ENCODE peak calls at places on chromosomes 1 and 21, in six cellular contexts. One of them, this sample, is unnamed.

GRCh38 chr1:210123924-210124589 is 108.5 kb upstream of the SERTAD4 start:
- DNase-seq in HT1080: peak
- DNase-seq in tibial artery: no peak
- DNase-seq in OCI-M1: no peak
- DNase-seq in activated CD8-positive, alpha-beta memory T cell treated with anti-CD3 and anti-CD28 coated beads, Interleukin-2, amount 50 U/mL, for 4 hours: no peak
- DNase-seq in lower lobe of right lung: no peak
- DNase-seq in this sample: no peak

GRCh38 chr1:35570589-35571137 is 2.5 kb upstream of the TFAP2E start:
- DNase-seq in HT1080: no peak
- DNase-seq in OCI-M1: no peak
- DNase-seq in tibial artery: no peak
- DNase-seq in activated CD8-positive, alpha-beta memory T cell treated with anti-CD3 and anti-CD28 coated beads, Interleukin-2, amount 50 U/mL, for 4 hours: no peak
- DNase-seq in lower lobe of right lung: no peak
- DNase-seq in this sample: peak

GRCh38 chr1:36876990-36877389 is 157.3 kb downstream of the GRIK3 start:
- DNase-seq in activated CD8-positive, alpha-beta memory T cell treated with anti-CD3 and anti-CD28 coated beads, Interleukin-2, amount 50 U/mL, for 4 hours: no peak
- DNase-seq in HT1080: no peak
- DNase-seq in tibial artery: no peak
- DNase-seq in lower lobe of right lung: no peak
- DNase-seq in OCI-M1: no peak
- DNase-seq in this sample: no peak

GRCh38 chr1:44926311-44926781 is 60.0 kb downstream of the EIF2B3 start:
- DNase-seq in tibial artery: no peak
- DNase-seq in activated CD8-positive, alpha-beta memory T cell treated with anti-CD3 and anti-CD28 coated beads, Interleukin-2, amount 50 U/mL, for 4 hours: no peak
- DNase-seq in OCI-M1: no peak
- DNase-seq in lower lobe of right lung: no peak
- DNase-seq in HT1080: no peak
- DNase-seq in this sample: no peak

GRCh38 chr1:226082959-226083302 is 20.4 kb downstream of the H3-3A start:
- DNase-seq in activated CD8-positive, alpha-beta memory T cell treated with anti-CD3 and anti-CD28 coated beads, Interleukin-2, amount 50 U/mL, for 4 hours: peak
- DNase-seq in OCI-M1: peak
- DNase-seq in HT1080: no peak
- DNase-seq in lower lobe of right lung: peak
- DNase-seq in tibial artery: peak
- DNase-seq in this sample: peak

GRCh38 chr1:160077496-160077895 is 3.8 kb upstream of the KCNJ9 start:
- DNase-seq in HT1080: no peak
- DNase-seq in tibial artery: no peak
- DNase-seq in OCI-M1: no peak
- DNase-seq in activated CD8-positive, alpha-beta memory T cell treated with anti-CD3 and anti-CD28 coated beads, Interleukin-2, amount 50 U/mL, for 4 hours: no peak
- DNase-seq in lower lobe of right lung: no peak
- DNase-seq in this sample: no peak

GRCh38 chr1:7456683-7457082 is 314.4 kb upstream of the VAMP3 start:
- DNase-seq in OCI-M1: no peak
- DNase-seq in activated CD8-positive, alpha-beta memory T cell treated with anti-CD3 and anti-CD28 coated beads, Interleukin-2, amount 50 U/mL, for 4 hours: no peak
- DNase-seq in HT1080: no peak
- DNase-seq in tibial artery: no peak
- DNase-seq in lower lobe of right lung: no peak
- DNase-seq in this sample: no peak

GRCh38 chr1:110916669-110917306 is 43.8 kb downstream of the CD53 start:
- DNase-seq in activated CD8-positive, alpha-beta memory T cell treated with anti-CD3 and anti-CD28 coated beads, Interleukin-2, amount 50 U/mL, for 4 hours: no peak
- DNase-seq in OCI-M1: peak
- DNase-seq in tibial artery: no peak
- DNase-seq in lower lobe of right lung: no peak
- DNase-seq in HT1080: peak
- DNase-seq in this sample: no peak

GRCh38 chr1:93348104-93348780 is 2.5 kb downstream of the DR1 start:
- DNase-seq in HT1080: no peak
- DNase-seq in lower lobe of right lung: no peak
- DNase-seq in tibial artery: no peak
- DNase-seq in activated CD8-positive, alpha-beta memory T cell treated with anti-CD3 and anti-CD28 coated beads, Interleukin-2, amount 50 U/mL, for 4 hours: no peak
- DNase-seq in OCI-M1: peak
- DNase-seq in this sample: no peak

GRCh38 chr1:163439506-163439905 is 117.8 kb downstream of the NUF2 start:
- DNase-seq in tibial artery: no peak
- DNase-seq in HT1080: no peak
- DNase-seq in OCI-M1: no peak
- DNase-seq in lower lobe of right lung: no peak
- DNase-seq in activated CD8-positive, alpha-beta memory T cell treated with anti-CD3 and anti-CD28 coated beads, Interleukin-2, amount 50 U/mL, for 4 hours: no peak
- DNase-seq in this sample: no peak

GRCh38 chr1:94522304-94522703 is 19.3 kb downstream of the F3 start:
- DNase-seq in tibial artery: no peak
- DNase-seq in OCI-M1: peak
- DNase-seq in lower lobe of right lung: no peak
- DNase-seq in activated CD8-positive, alpha-beta memory T cell treated with anti-CD3 and anti-CD28 coated beads, Interleukin-2, amount 50 U/mL, for 4 hours: no peak
- DNase-seq in HT1080: peak
- DNase-seq in this sample: no peak

GRCh38 chr1:114342376-114342775 is 168.6 kb downstream of the TRIM33 start:
- DNase-seq in tibial artery: no peak
- DNase-seq in activated CD8-positive, alpha-beta memory T cell treated with anti-CD3 and anti-CD28 coated beads, Interleukin-2, amount 50 U/mL, for 4 hours: peak
- DNase-seq in OCI-M1: no peak
- DNase-seq in HT1080: peak
- DNase-seq in lower lobe of right lung: no peak
- DNase-seq in this sample: no peak

GRCh38 chr1:61079276-61079897 is 3.0 kb upstream of the NFIA start:
- DNase-seq in HT1080: no peak
- DNase-seq in OCI-M1: peak
- DNase-seq in tibial artery: no peak
- DNase-seq in activated CD8-positive, alpha-beta memory T cell treated with anti-CD3 and anti-CD28 coated beads, Interleukin-2, amount 50 U/mL, for 4 hours: no peak
- DNase-seq in lower lobe of right lung: no peak
- DNase-seq in this sample: no peak

GRCh38 chr1:109493805-109494539 is at the start of gene CYB561D1:
- DNase-seq in lower lobe of right lung: peak
- DNase-seq in HT1080: peak
- DNase-seq in activated CD8-positive, alpha-beta memory T cell treated with anti-CD3 and anti-CD28 coated beads, Interleukin-2, amount 50 U/mL, for 4 hours: peak
- DNase-seq in OCI-M1: peak
- DNase-seq in tibial artery: peak
- DNase-seq in this sample: peak

GRCh38 chr1:168603501-168604107 is 27.2 kb downstream of the XCL1 start:
- DNase-seq in OCI-M1: peak
- DNase-seq in lower lobe of right lung: peak
- DNase-seq in HT1080: peak
- DNase-seq in activated CD8-positive, alpha-beta memory T cell treated with anti-CD3 and anti-CD28 coated beads, Interleukin-2, amount 50 U/mL, for 4 hours: peak
- DNase-seq in tibial artery: peak
- DNase-seq in this sample: peak

GRCh38 chr21:36881223-36881622 is 85.2 kb downstream of the HLCS start:
- DNase-seq in lower lobe of right lung: no peak
- DNase-seq in OCI-M1: no peak
- DNase-seq in activated CD8-positive, alpha-beta memory T cell treated with anti-CD3 and anti-CD28 coated beads, Interleukin-2, amount 50 U/mL, for 4 hours: no peak
- DNase-seq in HT1080: peak
- DNase-seq in tibial artery: no peak
- DNase-seq in this sample: no peak

GRCh38 chr1:204255225-204255624 is 41.4 kb upstream of the GOLT1A start:
- DNase-seq in HT1080: no peak
- DNase-seq in OCI-M1: no peak
- DNase-seq in lower lobe of right lung: no peak
- DNase-seq in tibial artery: no peak
- DNase-seq in activated CD8-positive, alpha-beta memory T cell treated with anti-CD3 and anti-CD28 coated beads, Interleukin-2, amount 50 U/mL, for 4 hours: no peak
- DNase-seq in this sample: no peak

GRCh38 chr1:68158837-68159236 is 73.5 kb downstream of the WLS start:
- DNase-seq in HT1080: no peak
- DNase-seq in OCI-M1: no peak
- DNase-seq in tibial artery: no peak
- DNase-seq in activated CD8-positive, alpha-beta memory T cell treated with anti-CD3 and anti-CD28 coated beads, Interleukin-2, amount 50 U/mL, for 4 hours: no peak
- DNase-seq in lower lobe of right lung: no peak
- DNase-seq in this sample: no peak

GRCh38 chr1:216246577-216246976 is 176.7 kb downstream of the USH2A start:
- DNase-seq in tibial artery: no peak
- DNase-seq in lower lobe of right lung: no peak
- DNase-seq in HT1080: no peak
- DNase-seq in activated CD8-positive, alpha-beta memory T cell treated with anti-CD3 and anti-CD28 coated beads, Interleukin-2, amount 50 U/mL, for 4 hours: no peak
- DNase-seq in OCI-M1: no peak
- DNase-seq in this sample: no peak

GRCh38 chr1:13663969-13664368 is 36.0 kb upstream of the PRDM2 start:
- DNase-seq in tibial artery: no peak
- DNase-seq in activated CD8-positive, alpha-beta memory T cell treated with anti-CD3 and anti-CD28 coated beads, Interleukin-2, amount 50 U/mL, for 4 hours: no peak
- DNase-seq in lower lobe of right lung: no peak
- DNase-seq in HT1080: no peak
- DNase-seq in OCI-M1: no peak
- DNase-seq in this sample: no peak

GRCh38 chr21:45147473-45148315 is 73.3 kb downstream of the ADARB1 start:
- DNase-seq in OCI-M1: no peak
- DNase-seq in lower lobe of right lung: no peak
- DNase-seq in HT1080: no peak
- DNase-seq in activated CD8-positive, alpha-beta memory T cell treated with anti-CD3 and anti-CD28 coated beads, Interleukin-2, amount 50 U/mL, for 4 hours: no peak
- DNase-seq in tibial artery: no peak
- DNase-seq in this sample: peak

GRCh38 chr1:47703981-47704596 is 266.2 kb downstream of the FOXD2 start:
- DNase-seq in HT1080: peak
- DNase-seq in OCI-M1: peak
- DNase-seq in activated CD8-positive, alpha-beta memory T cell treated with anti-CD3 and anti-CD28 coated beads, Interleukin-2, amount 50 U/mL, for 4 hours: no peak
- DNase-seq in lower lobe of right lung: no peak
- DNase-seq in tibial artery: peak
- DNase-seq in this sample: no peak

GRCh38 chr1:30044745-30045144 is 678.6 kb downstream of the MATN1 start:
- DNase-seq in HT1080: no peak
- DNase-seq in activated CD8-positive, alpha-beta memory T cell treated with anti-CD3 and anti-CD28 coated beads, Interleukin-2, amount 50 U/mL, for 4 hours: no peak
- DNase-seq in OCI-M1: no peak
- DNase-seq in lower lobe of right lung: no peak
- DNase-seq in tibial artery: no peak
- DNase-seq in this sample: no peak

GRCh38 chr21:45405819-45406762 is 1.1 kb downstream of the COL18A1 start:
- DNase-seq in activated CD8-positive, alpha-beta memory T cell treated with anti-CD3 and anti-CD28 coated beads, Interleukin-2, amount 50 U/mL, for 4 hours: no peak
- DNase-seq in tibial artery: no peak
- DNase-seq in lower lobe of right lung: peak
- DNase-seq in HT1080: no peak
- DNase-seq in OCI-M1: no peak
- DNase-seq in this sample: no peak

GRCh38 chr1:225977937-225978748 is 21.0 kb downstream of the SDE2 start:
- DNase-seq in activated CD8-positive, alpha-beta memory T cell treated with anti-CD3 and anti-CD28 coated beads, Interleukin-2, amount 50 U/mL, for 4 hours: no peak
- DNase-seq in lower lobe of right lung: no peak
- DNase-seq in OCI-M1: peak
- DNase-seq in tibial artery: no peak
- DNase-seq in HT1080: no peak
- DNase-seq in this sample: no peak

GRCh38 chr1:38990401-38990745 is 703 bp upstream of the AKIRIN1 start:
- DNase-seq in tibial artery: no peak
- DNase-seq in activated CD8-positive, alpha-beta memory T cell treated with anti-CD3 and anti-CD28 coated beads, Interleukin-2, amount 50 U/mL, for 4 hours: no peak
- DNase-seq in HT1080: no peak
- DNase-seq in lower lobe of right lung: no peak
- DNase-seq in OCI-M1: peak
- DNase-seq in this sample: no peak

GRCh38 chr1:40634901-40635655 is 30.4 kb downstream of the RIMS3 start:
- DNase-seq in lower lobe of right lung: no peak
- DNase-seq in tibial artery: no peak
- DNase-seq in HT1080: peak
- DNase-seq in activated CD8-positive, alpha-beta memory T cell treated with anti-CD3 and anti-CD28 coated beads, Interleukin-2, amount 50 U/mL, for 4 hours: no peak
- DNase-seq in OCI-M1: no peak
- DNase-seq in this sample: peak

GRCh38 chr1:21763236-21763635 is 19.7 kb downstream of the USP48 start:
- DNase-seq in tibial artery: no peak
- DNase-seq in activated CD8-positive, alpha-beta memory T cell treated with anti-CD3 and anti-CD28 coated beads, Interleukin-2, amount 50 U/mL, for 4 hours: no peak
- DNase-seq in lower lobe of right lung: no peak
- DNase-seq in HT1080: no peak
- DNase-seq in OCI-M1: no peak
- DNase-seq in this sample: no peak

GRCh38 chr1:33298623-33299277 is 22.1 kb downstream of the A3GALT2 start:
- DNase-seq in tibial artery: peak
- DNase-seq in lower lobe of right lung: peak
- DNase-seq in HT1080: peak
- DNase-seq in activated CD8-positive, alpha-beta memory T cell treated with anti-CD3 and anti-CD28 coated beads, Interleukin-2, amount 50 U/mL, for 4 hours: peak
- DNase-seq in OCI-M1: peak
- DNase-seq in this sample: peak

GRCh38 chr1:58426918-58427317 is 119.6 kb downstream of the OMA1 start:
- DNase-seq in tibial artery: no peak
- DNase-seq in lower lobe of right lung: no peak
- DNase-seq in activated CD8-positive, alpha-beta memory T cell treated with anti-CD3 and anti-CD28 coated beads, Interleukin-2, amount 50 U/mL, for 4 hours: no peak
- DNase-seq in OCI-M1: no peak
- DNase-seq in HT1080: no peak
- DNase-seq in this sample: no peak

GRCh38 chr1:232422098-232422497 is 207.8 kb downstream of the SIPA1L2 start:
- DNase-seq in OCI-M1: no peak
- DNase-seq in lower lobe of right lung: no peak
- DNase-seq in activated CD8-positive, alpha-beta memory T cell treated with anti-CD3 and anti-CD28 coated beads, Interleukin-2, amount 50 U/mL, for 4 hours: no peak
- DNase-seq in tibial artery: no peak
- DNase-seq in HT1080: peak
- DNase-seq in this sample: no peak

GRCh38 chr1:1629430-1630190 is 2.4 kb upstream of the MMP23B start:
- DNase-seq in HT1080: no peak
- DNase-seq in tibial artery: no peak
- DNase-seq in lower lobe of right lung: peak
- DNase-seq in activated CD8-positive, alpha-beta memory T cell treated with anti-CD3 and anti-CD28 coated beads, Interleukin-2, amount 50 U/mL, for 4 hours: peak
- DNase-seq in OCI-M1: no peak
- DNase-seq in this sample: peak

GRCh38 chr1:244654284-244655038 is 1.5 kb downstream of the DESI2 start:
- DNase-seq in lower lobe of right lung: no peak
- DNase-seq in activated CD8-positive, alpha-beta memory T cell treated with anti-CD3 and anti-CD28 coated beads, Interleukin-2, amount 50 U/mL, for 4 hours: no peak
- DNase-seq in tibial artery: no peak
- DNase-seq in HT1080: peak
- DNase-seq in OCI-M1: peak
- DNase-seq in this sample: no peak

GRCh38 chr1:202088216-202088615 is 34.5 kb upstream of the GPR37L1 start:
- DNase-seq in lower lobe of right lung: no peak
- DNase-seq in tibial artery: no peak
- DNase-seq in activated CD8-positive, alpha-beta memory T cell treated with anti-CD3 and anti-CD28 coated beads, Interleukin-2, amount 50 U/mL, for 4 hours: no peak
- DNase-seq in OCI-M1: no peak
- DNase-seq in HT1080: no peak
- DNase-seq in this sample: no peak

GRCh38 chr1:211493865-211494653 is 2.1 kb upstream of the RD3 start:
- DNase-seq in tibial artery: no peak
- DNase-seq in OCI-M1: no peak
- DNase-seq in lower lobe of right lung: no peak
- DNase-seq in activated CD8-positive, alpha-beta memory T cell treated with anti-CD3 and anti-CD28 coated beads, Interleukin-2, amount 50 U/mL, for 4 hours: no peak
- DNase-seq in HT1080: no peak
- DNase-seq in this sample: no peak

GRCh38 chr1:62870148-62870547 is 86.2 kb downstream of the ATG4C start:
- DNase-seq in activated CD8-positive, alpha-beta memory T cell treated with anti-CD3 and anti-CD28 coated beads, Interleukin-2, amount 50 U/mL, for 4 hours: no peak
- DNase-seq in HT1080: no peak
- DNase-seq in lower lobe of right lung: no peak
- DNase-seq in tibial artery: no peak
- DNase-seq in OCI-M1: no peak
- DNase-seq in this sample: no peak

GRCh38 chr1:170460379-170460778 is 71.6 kb upstream of the GORAB start:
- DNase-seq in tibial artery: no peak
- DNase-seq in OCI-M1: no peak
- DNase-seq in HT1080: no peak
- DNase-seq in activated CD8-positive, alpha-beta memory T cell treated with anti-CD3 and anti-CD28 coated beads, Interleukin-2, amount 50 U/mL, for 4 hours: no peak
- DNase-seq in lower lobe of right lung: no peak
- DNase-seq in this sample: no peak

This sample was measured in sciatic nerve.